ENCODE peak calls at places on chromosomes 1 and 21, in six cellular contexts. Q is endothelial cell of umbilical vein, T is left ventricle myocardium inferior, F is thoracic aorta, E is heart right ventricle, W is OCI-LY7. C is an unnamed sample. For H3K4me1, the result is how much of the 10 kb centered on the place peaks cover.

GRCh38 chr1:184792450-184792969 is 37.9 kb upstream of the EDEM3 start:
- DNase-seq in Q (peak), T (peak), F (peak), E (peak), W (no peak), C (peak)

GRCh38 chr1:96931136-96931535 is 209.6 kb downstream of the PTBP2 start:
- DNase-seq in Q (no peak), T (no peak), F (no peak), E (no peak), W (no peak), C (no peak)

GRCh38 chr21:36976882-36977651 is 10.6 kb upstream of the HLCS start:
- DNase-seq in Q (peak), T (no peak), F (no peak), E (peak), W (peak), C (peak)

GRCh38 chr1:175788586-175789252 is 45.3 kb upstream of the TNR start:
- DNase-seq in Q (no peak), T (no peak), F (no peak), E (no peak), W (no peak), C (no peak)

GRCh38 chr1:246681822-246682221 is 42.4 kb upstream of the SCCPDH start:
- DNase-seq in Q (no peak), T (peak), F (no peak), E (peak), W (no peak), C (no peak)

GRCh38 chr1:179821524-179821923 is 56.1 kb downstream of the TOR1AIP2 start:
- DNase-seq in Q (no peak), T (no peak), F (no peak), E (no peak), W (no peak), C (no peak)

GRCh38 chr1:201361652-201362504 is 15.6 kb downstream of the TNNT2 start:
- DNase-seq in Q (peak), T (peak), F (no peak), E (no peak), W (peak), C (peak)

GRCh38 chr1:41009466-41009865 is 12.1 kb downstream of the SLFNL1 start:
- DNase-seq in Q (no peak), T (no peak), F (no peak), E (no peak), W (no peak), C (no peak)

GRCh38 chr1:2314803-2315710 is 76.3 kb downstream of the MORN1 start:
- DNase-seq in Q (peak), T (peak), F (no peak), E (peak), W (peak), C (no peak)

GRCh38 chr1:193104906-193105820 is at the start of gene GLRX2:
- DNase-seq in Q (peak), T (peak), F (peak), E (peak), W (peak), C (peak)

GRCh38 chr1:177753655-177754054 is 216.2 kb downstream of the SEC16B start:
- DNase-seq in Q (no peak), T (no peak), F (no peak), E (no peak), W (no peak), C (no peak)

GRCh38 chr21:25369524-25370300 is 237.6 kb downstream of the MRPL39 start:
- DNase-seq in Q (no peak), T (no peak), F (no peak), E (no peak), W (no peak), C (no peak)

GRCh38 chr21:31351438-31351837 is 7.4 kb upstream of the TIAM1 start:
- DNase-seq in Q (no peak), T (no peak), F (no peak), E (no peak), W (no peak), C (no peak)

GRCh38 chr1:214349781-214350180 is 68.8 kb downstream of the SMYD2 start:
- DNase-seq in Q (no peak), T (no peak), F (no peak), E (no peak), W (no peak), C (no peak)

GRCh38 chr1:101102757-101103156 is 77.2 kb upstream of the DPH5 start:
- DNase-seq in Q (no peak), T (no peak), F (no peak), E (no peak), W (no peak), C (no peak)

GRCh38 chr1:101101362-101101761 is 75.8 kb upstream of the DPH5 start:
- DNase-seq in Q (no peak), T (no peak), F (no peak), E (no peak), W (no peak), C (no peak)

GRCh38 chr1:101098907-101099306 is 73.3 kb upstream of the DPH5 start:
- DNase-seq in Q (no peak), T (no peak), F (no peak), E (no peak), W (no peak), C (no peak)

GRCh38 chr1:101100674-101101073 is 75.1 kb upstream of the DPH5 start:
- DNase-seq in Q (no peak), T (no peak), F (no peak), E (no peak), W (no peak), C (no peak)

GRCh38 chr1:101098327-101098726 is 72.7 kb upstream of the DPH5 start:
- DNase-seq in Q (no peak), T (no peak), F (no peak), E (no peak), W (no peak), C (no peak)
- H3K27ac ChIP-seq in Q (no peak), T (no peak), F (no peak), E (no peak), W (no peak), C (no peak)

DNA sequence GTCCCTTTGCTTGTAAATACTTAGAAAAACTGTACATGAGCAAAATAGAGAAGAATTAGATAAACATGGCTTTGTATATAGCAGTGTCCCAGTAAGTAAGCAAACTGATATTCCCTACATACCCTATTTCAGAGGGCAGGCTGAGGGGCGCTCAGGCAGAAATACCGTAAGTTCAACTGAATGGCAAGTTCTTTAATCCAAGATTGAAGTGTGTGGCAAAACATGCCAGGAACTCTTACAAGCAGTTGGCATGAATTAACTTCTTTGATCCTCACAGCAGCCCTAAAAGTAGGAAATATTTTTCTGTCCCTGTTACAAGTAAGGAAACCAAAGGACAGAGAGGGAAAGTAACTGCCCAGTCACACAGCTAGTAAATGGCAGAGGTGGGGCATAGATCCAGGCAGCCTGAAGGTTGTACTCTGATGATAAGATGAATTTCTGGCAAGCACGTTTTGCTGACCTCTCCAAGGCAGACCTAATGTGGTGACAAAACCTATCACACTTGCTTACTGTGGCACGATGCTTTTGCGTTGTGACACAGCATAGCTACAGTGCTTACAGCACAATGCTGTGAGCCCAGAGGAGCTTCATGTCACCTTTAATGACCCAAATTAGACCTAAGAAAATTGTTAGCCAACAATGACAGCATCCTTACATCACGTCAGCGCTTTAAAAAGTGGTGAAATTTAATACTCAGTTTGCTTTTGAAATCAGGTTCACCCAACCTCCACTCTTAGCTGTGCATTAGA is 35.0 kb upstream of the THEM4 start:
- DNase-seq in Q (no peak), T (no peak), F (no peak), E (peak), W (no peak), C (peak)
- H3K4me1 ChIP-seq in Q (under half), T (half or more), F (under half), E (half or more), W (under half), C (under half)

GRCh38 chr1:54574158-54574778 is 26.2 kb downstream of the ACOT11 start:
- DNase-seq in Q (no peak), T (no peak), F (no peak), E (no peak), W (no peak), C (no peak)
- H3K27ac ChIP-seq in Q (no peak), T (peak), F (no peak), E (peak), W (no peak), C (no peak)

DNA sequence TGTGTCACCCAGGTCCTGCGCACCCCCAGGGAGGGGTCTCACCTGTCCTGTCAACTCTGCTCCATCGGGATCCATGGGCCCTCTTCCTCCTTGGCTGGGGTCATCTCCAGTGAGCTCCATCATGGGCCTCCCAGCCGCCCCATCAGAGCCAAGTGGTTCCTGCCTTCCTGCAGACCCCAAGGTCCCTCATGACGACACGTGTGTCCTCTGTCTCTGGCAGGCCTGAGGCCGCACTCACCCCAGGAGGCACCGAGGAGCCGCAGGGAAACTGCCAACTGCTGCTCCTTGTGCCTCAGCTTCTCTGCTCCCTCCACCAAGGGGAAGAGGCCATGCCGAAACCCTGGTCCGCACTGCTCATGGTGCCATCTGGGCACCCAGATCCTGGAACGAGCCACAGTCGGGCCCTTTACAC is 46.8 kb downstream of the COL18A1 start:
- DNase-seq in Q (no peak), T (no peak), F (no peak), E (no peak), W (no peak), C (no peak)
- H3K4me1 ChIP-seq in Q (under half), T (under half), F (under half), E (under half), W (under half), C (under half)

GRCh38 chr1:84245566-84245965 is 55.9 kb upstream of the SAMD13 start:
- DNase-seq in Q (peak), T (no peak), F (no peak), E (no peak), W (no peak), C (no peak)
- H3K27ac ChIP-seq in Q (peak), T (no peak), F (no peak), E (no peak), W (no peak), C (no peak)

GRCh38 chr1:228012555-228012954 is 5.8 kb downstream of the WNT3A start:
- DNase-seq in Q (no peak), T (no peak), F (no peak), E (no peak), W (no peak), C (no peak)
- H3K4me1 ChIP-seq in Q (under half), T (under half), F (under half), E (under half), W (under half), C (under half)

GRCh38 chr1:227794813-227795183 is 20.7 kb upstream of the PRSS38 start:
- DNase-seq in Q (no peak), T (no peak), F (no peak), E (no peak), W (no peak), C (no peak)
- H3K27ac ChIP-seq in Q (no peak), T (no peak), F (no peak), E (no peak), W (no peak), C (no peak)

DNA sequence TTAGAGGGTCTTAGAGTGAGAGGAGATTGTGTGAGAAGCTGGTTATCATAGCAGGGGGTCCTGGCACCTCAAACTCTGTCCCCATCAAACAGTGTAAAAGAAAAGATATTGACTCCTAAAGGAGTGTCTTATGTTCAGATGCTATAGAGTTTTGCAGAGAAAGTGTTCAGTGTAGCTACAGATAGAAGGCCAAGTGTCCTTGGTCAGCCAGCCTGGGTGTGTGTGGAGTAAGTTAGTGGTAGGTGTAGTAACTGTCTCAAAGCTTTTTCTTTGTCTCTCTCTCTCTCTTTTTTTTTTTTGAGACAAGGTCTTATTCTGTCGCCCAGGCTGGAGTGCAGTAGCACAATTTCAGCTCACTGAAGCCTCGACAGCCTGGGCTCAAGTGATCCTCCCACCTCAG is 17.2 kb downstream of the CAMTA1 start:
- DNase-seq in Q (no peak), T (no peak), F (no peak), E (no peak), W (no peak), C (no peak)
- H3K4me1 ChIP-seq in Q (under half), T (half or more), F (half or more), E (half or more), W (under half), C (under half)

C was measured in adrenal gland.